ENCODE peak calls at places on chromosomes 6 and 20, in four cellular contexts. Q, T, V and C are unnamed samples.

GRCh38 chr6:166346449-166346848 is 4.1 kb upstream of the SFT2D1 start:
- DNase-seq in Q (no peak), T (no peak), V (no peak), C (no peak)

GRCh38 chr6:21595265-21595950 is 1.9 kb downstream of the SOX4 start:
- DNase-seq in Q (no peak), T (peak; percentile 34), V (no peak), C (peak; percentile 22)

GRCh38 chr6:23180504-23181293 is 611.3 kb downstream of the HDGFL1 start:
- DNase-seq in Q (no peak), T (peak; percentile 64), V (no peak), C (no peak)

GRCh38 chr6:139882977-139883728 is 508.7 kb upstream of the CITED2 start:
- DNase-seq in Q (no peak), T (no peak), V (no peak), C (no peak)

GRCh38 chr6:26311385-26312095 is 53.5 kb upstream of the BTN3A2 start:
- DNase-seq in Q (peak; percentile 54), T (peak; percentile 17), V (peak; percentile 77), C (peak; percentile 56)

GRCh38 chr6:30656513-30656912 is 9.6 kb downstream of the C6orf136 start:
- DNase-seq in Q (no peak), T (no peak), V (no peak), C (no peak)

GRCh38 chr20:10524643-10525042 is 89.5 kb downstream of the SLX4IP start:
- DNase-seq in Q (no peak), T (no peak), V (no peak), C (no peak)

GRCh38 chr6:66232890-66233289 is 525.9 kb upstream of the EYS start:
- DNase-seq in Q (no peak), T (no peak), V (no peak), C (no peak)

GRCh38 chr20:19104186-19104585 is 108.3 kb upstream of the SLC24A3 start:
- DNase-seq in Q (no peak), T (no peak), V (no peak), C (no peak)

GRCh38 chr6:15643542-15643941 is 19.3 kb downstream of the DTNBP1 start:
- DNase-seq in Q (no peak), T (no peak), V (no peak), C (no peak)

GRCh38 chr6:114564302-114564933 is 221.6 kb upstream of the HS3ST5 start:
- DNase-seq in Q (no peak), T (no peak), V (no peak), C (no peak)

GRCh38 chr20:62641749-62642665 is at the start of gene SLCO4A1:
- DNase-seq in Q (peak; percentile 99), T (peak; percentile 98), V (peak; percentile 84), C (peak; percentile 73)

GRCh38 chr20:43409041-43409913 is 48.4 kb upstream of the SRSF6 start:
- DNase-seq in Q (peak; percentile 38), T (peak; percentile 39), V (peak; percentile 63), C (peak; percentile 61)

GRCh38 chr6:53611342-53611741 is 54.2 kb downstream of the KLHL31 start:
- DNase-seq in Q (no peak), T (no peak), V (no peak), C (no peak)

GRCh38 chr6:132084811-132085509 is 133.8 kb upstream of the CCN2 start:
- DNase-seq in Q (no peak), T (no peak), V (no peak), C (no peak)

GRCh38 chr20:57432874-57433491 is 41.8 kb downstream of the RBM38 start:
- DNase-seq in Q (peak; percentile 88), T (no peak), V (no peak), C (no peak)

GRCh38 chr20:62355527-62356142 is 11.5 kb downstream of the LAMA5 start:
- DNase-seq in Q (no peak), T (no peak), V (no peak), C (no peak)

GRCh38 chr20:56391037-56391436 is 978 bp downstream of the AURKA start:
- DNase-seq in Q (no peak), T (no peak), V (no peak), C (no peak)

GRCh38 chr6:164928041-164928321 is 381.4 kb downstream of the C6orf118 start:
- DNase-seq in Q (no peak), T (no peak), V (no peak), C (no peak)

GRCh38 chr6:105798057-105798456 is 288.1 kb upstream of the PRDM1 start:
- DNase-seq in Q (no peak), T (no peak), V (no peak), C (no peak)

GRCh38 chr6:22929228-22929627 is 359.9 kb downstream of the HDGFL1 start:
- DNase-seq in Q (no peak), T (no peak), V (no peak), C (no peak)

GRCh38 chr20:38001173-38001875 is 31.9 kb downstream of the TTI1 start:
- DNase-seq in Q (no peak), T (no peak), V (no peak), C (no peak)

GRCh38 chr6:169189227-169189626 is 64.4 kb downstream of the THBS2 start:
- DNase-seq in Q (no peak), T (no peak), V (no peak), C (no peak)

GRCh38 chr6:37483917-37484785 is 15.5 kb downstream of the CCDC167 start:
- DNase-seq in Q (peak; percentile 87), T (peak; percentile 92), V (peak; percentile 93), C (peak; percentile 82)

GRCh38 chr6:147675281-147675680 is 166.8 kb downstream of the SAMD5 start:
- DNase-seq in Q (no peak), T (no peak), V (no peak), C (no peak)

GRCh38 chr20:568865-569415 is 25.4 kb upstream of the CSNK2A1 start:
- DNase-seq in Q (no peak), T (no peak), V (no peak), C (no peak)

GRCh38 chr6:134452901-134453300 is 135.0 kb upstream of the SGK1 start:
- DNase-seq in Q (no peak), T (no peak), V (no peak), C (no peak)

GRCh38 chr6:110703906-110704594 is 111.2 kb downstream of the CDK19 start:
- DNase-seq in Q (no peak), T (no peak), V (no peak), C (no peak)

GRCh38 chr20:36881331-36881730 is 5.4 kb downstream of the TLDC2 start:
- DNase-seq in Q (no peak), T (no peak), V (no peak), C (no peak)

GRCh38 chr20:8306916-8307315 is 174.8 kb downstream of the PLCB1 start:
- DNase-seq in Q (no peak), T (peak; percentile 33), V (no peak), C (no peak)

DNA sequence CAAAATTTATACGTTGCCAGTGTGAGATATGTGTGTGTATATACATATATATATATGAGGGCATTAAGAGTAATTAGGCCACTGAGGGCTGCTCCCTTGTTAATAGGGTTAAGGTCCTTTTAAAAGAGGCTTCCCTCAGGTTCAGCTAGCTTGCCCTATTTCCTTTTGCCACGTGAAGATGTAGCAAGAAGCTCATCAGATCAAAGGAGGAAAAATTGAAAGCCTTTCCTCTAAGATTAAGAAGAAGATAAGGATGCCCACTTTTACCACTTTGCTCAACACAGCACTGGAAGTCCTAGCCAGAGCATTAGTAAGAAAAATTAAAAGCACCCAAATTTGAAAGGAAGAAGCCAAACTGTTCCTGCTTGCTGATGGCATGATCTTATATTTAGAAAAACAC is 33.2 kb upstream of the ISM1 start:
- DNase-seq in Q (no peak), T (no peak), V (no peak), C (no peak)
- TF ChIP-seq TEAD4 in Q (no peak), T (no peak), V (no peak), C (no peak)

DNA sequence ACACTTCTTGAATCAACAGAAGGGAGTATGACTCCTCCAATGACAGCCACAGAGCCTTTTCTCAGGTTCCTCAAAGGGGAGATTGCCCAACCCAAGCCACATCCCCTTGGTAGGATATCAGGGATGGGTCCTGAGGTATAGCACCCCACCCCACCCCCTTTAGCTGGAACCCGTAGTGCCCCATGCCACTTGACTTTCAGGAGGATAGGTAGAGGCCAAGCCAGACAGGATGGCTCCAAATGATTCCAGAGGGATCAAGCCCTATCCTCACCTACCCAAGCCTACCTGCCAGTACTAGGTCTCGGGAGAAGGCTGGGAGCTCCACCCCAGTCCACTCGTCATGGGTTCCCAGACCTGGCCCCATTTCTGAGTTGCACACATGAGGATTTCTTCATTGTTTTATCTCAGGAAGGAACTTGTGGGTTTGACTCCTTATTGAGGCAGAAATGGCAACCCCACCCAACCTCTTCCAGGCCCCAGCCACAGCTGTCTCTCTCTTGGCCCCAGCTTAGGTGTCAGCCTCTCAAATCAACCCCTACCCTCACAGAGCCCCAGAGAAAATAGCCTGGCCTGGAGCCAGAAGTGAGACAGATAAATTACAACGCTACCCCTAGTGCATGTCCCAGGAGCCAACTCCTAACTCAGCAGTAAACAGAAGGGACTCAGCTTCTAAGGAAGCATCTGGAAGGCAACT is 3.6 kb downstream of the CCND3 start:
- DNase-seq in Q (peak; percentile 75), T (no peak), V (no peak), C (no peak)
- TF ChIP-seq TEAD4 in Q (no peak), T (no peak), V (no peak), C (no peak)

DNA sequence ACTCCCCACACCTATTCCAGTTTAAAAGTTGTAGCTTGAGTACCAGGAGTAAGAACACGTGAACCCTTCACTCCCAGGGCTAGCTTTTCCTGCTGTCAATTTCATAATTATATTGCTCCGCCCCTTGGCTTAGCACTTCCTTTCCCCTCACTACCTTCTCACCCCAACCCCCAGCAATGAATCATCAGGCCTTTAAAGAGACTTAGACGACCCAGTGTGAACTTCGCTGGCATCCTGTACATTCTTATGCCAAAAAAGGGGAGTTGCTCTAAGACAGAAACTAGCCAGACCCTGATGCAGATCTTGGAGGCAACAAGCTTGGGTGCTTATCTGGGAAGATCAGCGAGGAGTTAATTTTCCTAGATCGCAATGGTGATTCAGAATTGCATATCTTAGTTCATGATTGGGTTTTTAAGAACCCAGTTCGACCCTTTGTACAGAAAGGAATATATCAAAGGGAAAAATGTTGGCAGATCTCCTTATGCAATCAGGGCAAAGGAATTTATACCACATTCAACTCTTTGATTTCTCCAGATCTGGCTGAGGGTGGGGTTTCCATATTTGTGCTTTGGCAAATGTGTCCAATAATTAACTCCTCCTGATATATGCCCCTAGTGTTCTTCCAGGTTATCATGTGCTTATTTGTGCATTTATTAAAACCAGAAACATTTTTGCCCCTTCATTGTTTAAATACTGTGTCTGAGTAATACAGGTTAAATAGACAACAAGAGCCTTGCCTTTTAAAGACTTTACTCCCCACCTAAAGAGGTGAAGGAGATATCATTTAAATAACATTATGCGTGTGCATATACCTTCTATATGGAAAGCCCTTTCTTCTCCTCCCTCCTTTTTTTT is 8.1 kb upstream of the ATXN1 start:
- DNase-seq in Q (peak; percentile 56), T (no peak), V (no peak), C (no peak)
- TF ChIP-seq TEAD4 in Q (no peak), T (peak; percentile 100), V (no peak), C (no peak)

DNA sequence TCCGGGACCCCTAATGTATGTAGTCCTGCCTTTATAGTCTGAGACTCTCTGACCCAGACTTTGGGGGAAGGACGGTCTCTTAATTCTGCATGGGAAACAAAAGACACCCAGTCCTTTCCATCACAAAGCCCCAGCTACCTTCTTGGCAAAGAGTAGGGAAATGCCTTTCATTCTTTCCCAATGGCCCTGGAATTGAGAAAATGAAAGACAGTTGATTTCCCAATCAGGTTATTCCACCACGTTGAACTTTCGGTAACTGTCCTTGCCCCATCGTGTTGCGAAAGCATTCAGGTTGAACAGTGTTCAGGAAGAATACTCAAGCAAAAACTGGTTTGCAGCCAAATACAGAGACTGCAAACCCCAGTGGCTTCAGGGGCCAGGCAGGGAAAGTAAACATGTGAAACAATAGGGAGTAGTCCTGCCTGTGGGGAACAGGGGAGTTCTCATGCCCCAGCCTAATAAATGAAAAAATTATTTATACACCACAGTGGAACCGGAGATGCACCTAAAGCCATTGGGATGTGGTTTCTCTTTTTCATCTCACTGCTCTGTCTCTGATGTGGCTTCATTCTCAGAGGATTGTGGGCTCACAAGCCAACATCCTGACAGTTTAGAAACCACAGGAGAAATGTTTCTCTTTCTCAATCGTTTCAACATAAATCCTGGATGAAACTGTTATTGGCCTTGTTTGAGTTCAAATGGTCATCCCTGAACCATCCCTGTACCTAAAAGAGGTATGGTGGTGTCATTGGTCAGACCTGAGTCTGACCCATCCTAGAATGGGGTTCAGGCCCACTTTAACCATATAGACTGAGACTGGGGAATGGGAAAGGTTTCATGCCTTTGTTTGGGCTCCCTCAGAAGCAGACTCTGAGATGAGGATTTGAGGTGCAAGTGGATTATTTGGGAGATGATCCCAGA is 44.2 kb upstream of the SLC9A8 start:
- DNase-seq in Q (no peak), T (no peak), V (peak; percentile 57), C (peak; percentile 34)
- TF ChIP-seq TEAD4 in Q (no peak), T (no peak), V (peak; percentile 76), C (no peak)